ENCODE peak calls at places on chromosomes 3 and 15, in ten cellular contexts. Q, D, T, L, G, U, I, Y, N and C are unnamed samples.

GRCh38 chr15:48761393-48762158 is 49.3 kb downstream of the CEP152 start:
- DNase-seq in Q (no peak), D (no peak), T (no peak), L (no peak), G (no peak), U (no peak), I (no peak), Y (no peak), N (no peak), C (peak)

GRCh38 chr15:78763796-78764241 is 47.4 kb downstream of the ADAMTS7 start:
- DNase-seq in Q (no peak), D (no peak), T (no peak), L (no peak), G (no peak), U (peak), I (no peak), Y (no peak), N (no peak), C (no peak)

GRCh38 chr15:71202712-71203111 is 87.4 kb downstream of the THSD4 start:
- DNase-seq in Q (no peak), D (no peak), T (peak), L (no peak), G (no peak), U (no peak), I (no peak), Y (no peak), N (no peak), C (no peak)

GRCh38 chr3:30550246-30550645 is 56.2 kb upstream of the TGFBR2 start:
- DNase-seq in Q (no peak), D (no peak), T (no peak), L (no peak), G (no peak), U (no peak), I (no peak), Y (no peak), N (no peak), C (no peak)

GRCh38 chr15:86906406-86906805 is 826.7 kb downstream of the AGBL1 start:
- DNase-seq in Q (no peak), D (no peak), T (no peak), L (no peak), G (no peak), U (no peak), I (no peak), Y (no peak), N (no peak), C (no peak)

GRCh38 chr3:85304360-85304964 is 345.7 kb downstream of the CADM2 start:
- DNase-seq in Q (no peak), D (no peak), T (no peak), L (no peak), G (peak), U (no peak), I (no peak), Y (no peak), N (no peak), C (no peak)

GRCh38 chr3:111803123-111803593 is 55.9 kb upstream of the PHLDB2 start:
- DNase-seq in Q (peak), D (no peak), T (no peak), L (peak), G (peak), U (peak), I (peak), Y (no peak), N (peak), C (no peak)

GRCh38 chr15:24901409-24901808 is 53.4 kb upstream of the SNRPN start:
- DNase-seq in Q (no peak), D (no peak), T (no peak), L (no peak), G (no peak), U (no peak), I (no peak), Y (no peak), N (no peak), C (no peak)

GRCh38 chr3:52259035-52259434 is 13.5 kb downstream of the PPM1M start:
- DNase-seq in Q (no peak), D (no peak), T (no peak), L (no peak), G (peak), U (no peak), I (no peak), Y (no peak), N (peak), C (no peak)

GRCh38 chr3:191762323-191762960 is 301.5 kb downstream of the PYDC2 start:
- DNase-seq in Q (peak), D (no peak), T (no peak), L (no peak), G (peak), U (no peak), I (no peak), Y (no peak), N (peak), C (peak)

GRCh38 chr3:13801361-13802214 is 78.3 kb downstream of the WNT7A start:
- DNase-seq in Q (no peak), D (no peak), T (no peak), L (peak), G (peak), U (no peak), I (peak), Y (no peak), N (no peak), C (no peak)

GRCh38 chr3:86856711-86857110 is 134.2 kb downstream of the VGLL3 start:
- DNase-seq in Q (no peak), D (no peak), T (no peak), L (no peak), G (no peak), U (no peak), I (no peak), Y (no peak), N (no peak), C (no peak)

GRCh38 chr15:77855871-77856270 is 221.6 kb downstream of the TBC1D2B start:
- DNase-seq in Q (no peak), D (no peak), T (no peak), L (no peak), G (no peak), U (peak), I (no peak), Y (no peak), N (no peak), C (no peak)

GRCh38 chr15:78000927-78001249 is 76.6 kb downstream of the TBC1D2B start:
- DNase-seq in Q (no peak), D (no peak), T (no peak), L (no peak), G (no peak), U (no peak), I (no peak), Y (no peak), N (no peak), C (no peak)

GRCh38 chr3:175325440-175325839 is 466.3 kb downstream of the NAALADL2 start:
- DNase-seq in Q (no peak), D (no peak), T (no peak), L (no peak), G (no peak), U (no peak), I (no peak), Y (no peak), N (no peak), C (no peak)

GRCh38 chr3:30996467-30996866 is 102.0 kb upstream of the GADL1 start:
- DNase-seq in Q (no peak), D (no peak), T (peak), L (no peak), G (no peak), U (no peak), I (no peak), Y (no peak), N (no peak), C (no peak)

GRCh38 chr15:34514251-34514760 is 69.1 kb downstream of the GOLGA8B start:
- DNase-seq in Q (no peak), D (peak), T (no peak), L (no peak), G (peak), U (peak), I (peak), Y (peak), N (peak), C (peak)

GRCh38 chr3:128052831-128053419 is 688 bp downstream of the SEC61A1 start:
- DNase-seq in Q (peak), D (no peak), T (no peak), L (no peak), G (no peak), U (no peak), I (no peak), Y (no peak), N (no peak), C (no peak)

GRCh38 chr3:194382196-194382891 is 12.8 kb upstream of the LRRC15 start:
- DNase-seq in Q (no peak), D (no peak), T (no peak), L (no peak), G (no peak), U (no peak), I (no peak), Y (no peak), N (no peak), C (no peak)